ENCODE peak calls at places on chromosomes 2 and 18, in eight cellular contexts. One of them, this sample, is unnamed. For H3K9me3, the result is how much of the 10 kb centered on the place peaks cover.

GRCh38 chr2:70898363-70899240 is 37.1 kb upstream of the ATP6V1B1 start:
- DNase-seq in right cardiac atrium: no peak
- DNase-seq in CD4-positive, alpha-beta memory T cell: no peak
- DNase-seq in fibroblast of lung: no peak
- DNase-seq in A673: no peak
- DNase-seq in adrenal gland: no peak
- DNase-seq in AG04450: no peak
- DNase-seq in IMR-90: no peak
- DNase-seq in this sample: no peak

GRCh38 chr18:65788373-65788772 is 37.6 kb downstream of the CDH7 start:
- DNase-seq in AG04450: no peak
- DNase-seq in IMR-90: no peak
- DNase-seq in A673: no peak
- DNase-seq in adrenal gland: peak
- DNase-seq in right cardiac atrium: no peak
- DNase-seq in CD4-positive, alpha-beta memory T cell: no peak
- DNase-seq in fibroblast of lung: no peak
- DNase-seq in this sample: no peak

GRCh38 chr2:188529710-188530109 is 238.0 kb downstream of the GULP1 start:
- DNase-seq in AG04450: no peak
- DNase-seq in adrenal gland: no peak
- DNase-seq in right cardiac atrium: no peak
- DNase-seq in CD4-positive, alpha-beta memory T cell: no peak
- DNase-seq in IMR-90: peak
- DNase-seq in A673: no peak
- DNase-seq in fibroblast of lung: peak
- DNase-seq in this sample: no peak

GRCh38 chr18:6994719-6995430 is 122.7 kb downstream of the LAMA1 start:
- DNase-seq in adrenal gland: no peak
- DNase-seq in fibroblast of lung: peak
- DNase-seq in AG04450: no peak
- DNase-seq in IMR-90: no peak
- DNase-seq in CD4-positive, alpha-beta memory T cell: no peak
- DNase-seq in A673: no peak
- DNase-seq in right cardiac atrium: no peak
- DNase-seq in this sample: no peak

GRCh38 chr2:112645396-112646101 is at the start of gene SLC20A1:
- DNase-seq in AG04450: peak
- DNase-seq in fibroblast of lung: peak
- DNase-seq in A673: peak
- DNase-seq in right cardiac atrium: peak
- DNase-seq in adrenal gland: peak
- DNase-seq in CD4-positive, alpha-beta memory T cell: peak
- DNase-seq in IMR-90: peak
- DNase-seq in this sample: peak

GRCh38 chr2:42086500-42086953 is 38.7 kb downstream of the PKDCC start:
- DNase-seq in IMR-90: peak
- DNase-seq in fibroblast of lung: peak
- DNase-seq in adrenal gland: peak
- DNase-seq in right cardiac atrium: peak
- DNase-seq in CD4-positive, alpha-beta memory T cell: peak
- DNase-seq in AG04450: peak
- DNase-seq in A673: peak
- DNase-seq in this sample: no peak

GRCh38 chr2:239296020-239296932 is 104.5 kb downstream of the HDAC4 start:
- DNase-seq in A673: no peak
- DNase-seq in adrenal gland: no peak
- DNase-seq in AG04450: no peak
- DNase-seq in right cardiac atrium: peak
- DNase-seq in CD4-positive, alpha-beta memory T cell: no peak
- DNase-seq in IMR-90: no peak
- DNase-seq in fibroblast of lung: no peak
- DNase-seq in this sample: no peak

GRCh38 chr2:37568565-37568964 is 102.9 kb downstream of the CDC42EP3 start:
- DNase-seq in right cardiac atrium: no peak
- DNase-seq in A673: no peak
- DNase-seq in CD4-positive, alpha-beta memory T cell: peak
- DNase-seq in IMR-90: no peak
- DNase-seq in AG04450: no peak
- DNase-seq in adrenal gland: no peak
- DNase-seq in fibroblast of lung: no peak
- DNase-seq in this sample: no peak

GRCh38 chr2:38553554-38553953 is 49.2 kb downstream of the HNRNPLL start:
- DNase-seq in A673: no peak
- DNase-seq in right cardiac atrium: no peak
- DNase-seq in AG04450: no peak
- DNase-seq in adrenal gland: no peak
- DNase-seq in CD4-positive, alpha-beta memory T cell: no peak
- DNase-seq in fibroblast of lung: no peak
- DNase-seq in IMR-90: no peak
- DNase-seq in this sample: no peak

GRCh38 chr2:28453396-28453795 is 42.5 kb upstream of the PLB1 start:
- DNase-seq in A673: no peak
- DNase-seq in right cardiac atrium: no peak
- DNase-seq in IMR-90: no peak
- DNase-seq in CD4-positive, alpha-beta memory T cell: no peak
- DNase-seq in AG04450: no peak
- DNase-seq in adrenal gland: no peak
- DNase-seq in fibroblast of lung: no peak
- DNase-seq in this sample: no peak

GRCh38 chr2:212998629-212999359 is 152.6 kb downstream of the IKZF2 start:
- DNase-seq in right cardiac atrium: no peak
- DNase-seq in A673: no peak
- DNase-seq in IMR-90: peak
- DNase-seq in AG04450: no peak
- DNase-seq in fibroblast of lung: peak
- DNase-seq in adrenal gland: no peak
- DNase-seq in CD4-positive, alpha-beta memory T cell: no peak
- DNase-seq in this sample: no peak

GRCh38 chr18:74197705-74198341 is 49.5 kb downstream of the TIMM21 start:
- DNase-seq in right cardiac atrium: no peak
- DNase-seq in adrenal gland: no peak
- DNase-seq in IMR-90: no peak
- DNase-seq in CD4-positive, alpha-beta memory T cell: no peak
- DNase-seq in AG04450: no peak
- DNase-seq in fibroblast of lung: no peak
- DNase-seq in A673: no peak
- DNase-seq in this sample: peak

GRCh38 chr2:205193829-205194228 is 488.5 kb upstream of the NRP2 start:
- DNase-seq in adrenal gland: no peak
- DNase-seq in CD4-positive, alpha-beta memory T cell: no peak
- DNase-seq in AG04450: no peak
- DNase-seq in IMR-90: no peak
- DNase-seq in right cardiac atrium: no peak
- DNase-seq in fibroblast of lung: no peak
- DNase-seq in A673: no peak
- DNase-seq in this sample: no peak

GRCh38 chr2:3041841-3042600 is 335.6 kb downstream of the EIPR1 start:
- DNase-seq in IMR-90: no peak
- DNase-seq in adrenal gland: peak
- DNase-seq in CD4-positive, alpha-beta memory T cell: no peak
- DNase-seq in fibroblast of lung: no peak
- DNase-seq in AG04450: no peak
- DNase-seq in right cardiac atrium: peak
- DNase-seq in A673: no peak
- DNase-seq in this sample: peak

GRCh38 chr2:189783451-189783926 is 650 bp downstream of the ORMDL1 start:
- DNase-seq in AG04450: no peak
- DNase-seq in CD4-positive, alpha-beta memory T cell: no peak
- DNase-seq in fibroblast of lung: peak
- DNase-seq in A673: peak
- DNase-seq in IMR-90: peak
- DNase-seq in adrenal gland: no peak
- DNase-seq in right cardiac atrium: no peak
- DNase-seq in this sample: no peak

DNA sequence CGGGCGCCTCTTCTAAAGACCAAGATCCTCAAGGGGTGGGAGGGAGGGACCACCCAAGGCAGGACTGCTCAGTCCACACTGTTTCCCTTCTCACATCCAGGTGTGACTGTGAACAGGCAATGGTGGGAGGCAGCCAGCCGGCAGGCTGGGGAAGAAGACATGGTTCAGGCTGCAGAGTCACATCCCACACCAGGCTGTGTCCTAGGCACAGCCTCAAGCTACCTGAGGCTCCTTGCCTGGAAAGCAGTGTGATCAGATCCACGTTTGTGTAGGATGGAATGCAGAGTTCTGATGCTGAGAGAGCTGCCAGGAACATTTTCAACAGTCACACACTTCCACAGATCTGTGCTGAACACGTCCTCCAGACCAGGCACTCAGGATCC is 16.4 kb downstream of the SLC66A2 start:
- DNase-seq in CD4-positive, alpha-beta memory T cell: no peak
- DNase-seq in fibroblast of lung: no peak
- DNase-seq in A673: no peak
- DNase-seq in right cardiac atrium: no peak
- DNase-seq in IMR-90: no peak
- DNase-seq in adrenal gland: no peak
- DNase-seq in AG04450: no peak
- DNase-seq in this sample: no peak
- H3K9me3 ChIP-seq in CD4-positive, alpha-beta memory T cell: under half
- H3K9me3 ChIP-seq in fibroblast of lung: under half
- H3K9me3 ChIP-seq in A673: under half
- H3K9me3 ChIP-seq in right cardiac atrium: under half
- H3K9me3 ChIP-seq in IMR-90: under half
- H3K9me3 ChIP-seq in adrenal gland: under half
- H3K9me3 ChIP-seq in AG04450: under half
- H3K9me3 ChIP-seq in this sample: under half

GRCh38 chr2:196136151-196136550 is 35.2 kb downstream of the STK17B start:
- DNase-seq in CD4-positive, alpha-beta memory T cell: no peak
- DNase-seq in IMR-90: no peak
- DNase-seq in right cardiac atrium: no peak
- DNase-seq in AG04450: no peak
- DNase-seq in adrenal gland: no peak
- DNase-seq in fibroblast of lung: peak
- DNase-seq in A673: no peak
- DNase-seq in this sample: no peak

GRCh38 chr2:196128749-196129148 is 42.6 kb downstream of the STK17B start:
- DNase-seq in right cardiac atrium: no peak
- DNase-seq in fibroblast of lung: no peak
- DNase-seq in IMR-90: no peak
- DNase-seq in AG04450: no peak
- DNase-seq in CD4-positive, alpha-beta memory T cell: no peak
- DNase-seq in A673: no peak
- DNase-seq in adrenal gland: no peak
- DNase-seq in this sample: no peak

GRCh38 chr2:196130039-196130825 is 41.1 kb downstream of the STK17B start:
- DNase-seq in A673: no peak
- DNase-seq in fibroblast of lung: no peak
- DNase-seq in adrenal gland: no peak
- DNase-seq in CD4-positive, alpha-beta memory T cell: no peak
- DNase-seq in IMR-90: no peak
- DNase-seq in right cardiac atrium: no peak
- DNase-seq in AG04450: no peak
- DNase-seq in this sample: no peak

GRCh38 chr2:196131384-196131861 is 40.0 kb downstream of the STK17B start:
- DNase-seq in right cardiac atrium: no peak
- DNase-seq in adrenal gland: peak
- DNase-seq in AG04450: no peak
- DNase-seq in fibroblast of lung: peak
- DNase-seq in A673: peak
- DNase-seq in CD4-positive, alpha-beta memory T cell: peak
- DNase-seq in IMR-90: peak
- DNase-seq in this sample: peak

DNA sequence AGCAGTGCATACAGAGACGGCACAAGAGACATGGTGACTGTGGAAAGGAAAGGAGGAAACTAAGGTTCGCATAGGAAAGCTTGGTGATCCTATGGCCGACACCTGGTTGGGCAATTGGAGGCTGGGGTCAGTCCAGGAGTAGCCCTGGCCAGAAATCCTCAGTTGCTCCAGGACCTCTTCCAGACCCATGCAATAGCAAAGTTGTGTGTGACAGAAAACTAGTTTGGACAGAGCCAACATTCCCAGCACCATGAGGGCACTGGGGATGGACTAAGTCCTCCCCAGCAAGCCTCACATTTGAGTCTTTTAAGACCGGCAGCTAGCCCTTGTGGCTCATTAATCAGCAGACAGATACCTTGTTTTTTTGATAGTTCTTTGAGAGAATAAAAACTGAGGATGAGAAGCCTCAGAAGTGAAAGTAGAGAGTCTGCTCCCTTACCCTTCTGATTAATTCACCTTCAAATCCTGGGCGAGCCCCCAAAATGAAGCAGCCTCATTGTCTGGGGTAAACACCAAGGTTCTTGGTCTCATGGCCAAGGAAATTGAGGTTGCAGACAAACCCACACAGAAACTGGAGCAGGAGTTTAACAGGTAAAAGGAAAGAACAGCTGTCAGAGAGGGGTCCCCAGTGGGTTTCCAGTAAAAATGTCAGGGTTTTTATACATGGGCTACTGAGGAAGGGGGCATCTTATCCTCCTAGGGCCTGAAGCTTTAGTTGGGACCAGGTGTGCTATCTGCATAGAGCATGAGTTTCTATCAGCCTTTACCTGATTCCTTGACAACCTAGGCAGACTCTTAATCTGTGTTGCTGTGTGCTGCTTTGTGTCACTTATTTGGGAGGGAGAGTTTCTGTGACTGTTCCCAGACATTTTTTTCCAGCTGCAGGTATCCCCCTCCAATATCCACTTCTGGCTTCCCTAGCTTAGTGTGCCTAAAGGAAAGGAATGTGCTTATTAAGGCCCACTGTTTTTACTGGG is 39.1 kb downstream of the STK17B start:
- DNase-seq in right cardiac atrium: no peak
- DNase-seq in IMR-90: peak
- DNase-seq in fibroblast of lung: peak
- DNase-seq in AG04450: no peak
- DNase-seq in A673: peak
- DNase-seq in adrenal gland: no peak
- DNase-seq in CD4-positive, alpha-beta memory T cell: peak
- DNase-seq in this sample: peak
- H3K9me3 ChIP-seq in right cardiac atrium: under half
- H3K9me3 ChIP-seq in IMR-90: under half
- H3K9me3 ChIP-seq in fibroblast of lung: under half
- H3K9me3 ChIP-seq in AG04450: under half
- H3K9me3 ChIP-seq in A673: half or more
- H3K9me3 ChIP-seq in adrenal gland: under half
- H3K9me3 ChIP-seq in CD4-positive, alpha-beta memory T cell: under half
- H3K9me3 ChIP-seq in this sample: under half

GRCh38 chr2:183709829-183710228 is 585.6 kb downstream of the NUP35 start:
- DNase-seq in IMR-90: no peak
- DNase-seq in adrenal gland: no peak
- DNase-seq in A673: no peak
- DNase-seq in fibroblast of lung: no peak
- DNase-seq in AG04450: no peak
- DNase-seq in right cardiac atrium: no peak
- DNase-seq in CD4-positive, alpha-beta memory T cell: no peak
- DNase-seq in this sample: no peak
- H3K9me3 ChIP-seq in IMR-90: under half
- H3K9me3 ChIP-seq in adrenal gland: under half
- H3K9me3 ChIP-seq in A673: under half
- H3K9me3 ChIP-seq in fibroblast of lung: under half
- H3K9me3 ChIP-seq in AG04450: under half
- H3K9me3 ChIP-seq in right cardiac atrium: under half
- H3K9me3 ChIP-seq in CD4-positive, alpha-beta memory T cell: under half
- H3K9me3 ChIP-seq in this sample: under half

DNA sequence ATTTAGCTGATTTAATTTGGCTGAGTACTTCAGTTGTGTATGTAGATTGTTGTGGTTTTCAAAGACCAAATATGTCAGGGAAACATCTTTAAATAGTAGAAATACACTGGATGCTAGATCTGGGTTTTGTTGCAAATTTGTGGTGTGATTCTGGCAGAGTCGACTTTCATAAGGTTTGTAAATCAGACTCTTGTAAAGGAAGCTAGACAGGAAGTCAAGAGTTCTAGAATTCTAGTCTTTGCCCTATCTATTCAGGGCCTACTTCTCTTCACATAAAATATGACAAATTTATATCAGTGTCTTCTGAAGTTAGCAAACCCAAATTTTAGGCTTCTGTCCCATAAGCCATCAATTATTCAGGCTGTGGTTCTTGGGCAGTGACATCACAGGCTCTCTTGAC is 1579.2 kb upstream of the PIK3C3 start:
- DNase-seq in IMR-90: peak
- DNase-seq in adrenal gland: no peak
- DNase-seq in AG04450: no peak
- DNase-seq in fibroblast of lung: peak
- DNase-seq in A673: no peak
- DNase-seq in CD4-positive, alpha-beta memory T cell: no peak
- DNase-seq in right cardiac atrium: no peak
- DNase-seq in this sample: no peak
- H3K9me3 ChIP-seq in IMR-90: under half
- H3K9me3 ChIP-seq in adrenal gland: under half
- H3K9me3 ChIP-seq in AG04450: under half
- H3K9me3 ChIP-seq in fibroblast of lung: under half
- H3K9me3 ChIP-seq in A673: under half
- H3K9me3 ChIP-seq in CD4-positive, alpha-beta memory T cell: under half
- H3K9me3 ChIP-seq in right cardiac atrium: under half
- H3K9me3 ChIP-seq in this sample: under half